ENCODE peak calls at places on chromosomes 11 and 22, in seven cellular contexts. One of them, this sample, is unnamed.
A peak's percentile ranks its signal among the peaks of the same experiment; 100 is the strongest.

GRCh38 chr11:61042961-61043540 is 59.2 kb upstream of the CD5 start:
- ATAC-seq in aorta: no peak
- ATAC-seq in upper lobe of right lung: no peak
- ATAC-seq in CD8-positive, alpha-beta T cell: no peak
- ATAC-seq in body of pancreas: no peak
- ATAC-seq in heart left ventricle: no peak
- ATAC-seq in HCT116: no peak
- ATAC-seq in this sample: no peak

GRCh38 chr22:47107431-47107830 is 345.0 kb downstream of the TBC1D22A start:
- ATAC-seq in aorta: no peak
- ATAC-seq in upper lobe of right lung: no peak
- ATAC-seq in CD8-positive, alpha-beta T cell: no peak
- ATAC-seq in body of pancreas: no peak
- ATAC-seq in heart left ventricle: no peak
- ATAC-seq in HCT116: peak; percentile 77
- ATAC-seq in this sample: no peak

GRCh38 chr11:75543808-75544207 is 18.1 kb upstream of the GDPD5 start:
- ATAC-seq in aorta: no peak
- ATAC-seq in upper lobe of right lung: no peak
- ATAC-seq in CD8-positive, alpha-beta T cell: no peak
- ATAC-seq in body of pancreas: no peak
- ATAC-seq in heart left ventricle: no peak
- ATAC-seq in HCT116: peak; percentile 40
- ATAC-seq in this sample: no peak

GRCh38 chr11:100438366-100438765 is 248.7 kb upstream of the ARHGAP42 start:
- ATAC-seq in aorta: no peak
- ATAC-seq in upper lobe of right lung: peak; percentile 77
- ATAC-seq in CD8-positive, alpha-beta T cell: no peak
- ATAC-seq in body of pancreas: peak; percentile 62
- ATAC-seq in heart left ventricle: peak; percentile 90
- ATAC-seq in HCT116: no peak
- ATAC-seq in this sample: no peak

GRCh38 chr22:23192558-23192957 is 12.2 kb downstream of the BCR start:
- ATAC-seq in aorta: no peak
- ATAC-seq in upper lobe of right lung: no peak
- ATAC-seq in CD8-positive, alpha-beta T cell: no peak
- ATAC-seq in body of pancreas: no peak
- ATAC-seq in heart left ventricle: no peak
- ATAC-seq in HCT116: no peak
- ATAC-seq in this sample: no peak

GRCh38 chr22:21860640-21861039 is 6.8 kb downstream of the MAPK1 start:
- ATAC-seq in aorta: no peak
- ATAC-seq in upper lobe of right lung: no peak
- ATAC-seq in CD8-positive, alpha-beta T cell: no peak
- ATAC-seq in body of pancreas: no peak
- ATAC-seq in heart left ventricle: no peak
- ATAC-seq in HCT116: no peak
- ATAC-seq in this sample: no peak

GRCh38 chr11:68908273-68908672 is 4.6 kb downstream of the IGHMBP2 start:
- ATAC-seq in aorta: no peak
- ATAC-seq in upper lobe of right lung: no peak
- ATAC-seq in CD8-positive, alpha-beta T cell: no peak
- ATAC-seq in body of pancreas: no peak
- ATAC-seq in heart left ventricle: peak; percentile 59
- ATAC-seq in HCT116: no peak
- ATAC-seq in this sample: no peak

GRCh38 chr22:45212306-45212709 is 28.4 kb downstream of the KIAA0930 start:
- ATAC-seq in aorta: peak; percentile 91
- ATAC-seq in upper lobe of right lung: peak; percentile 61
- ATAC-seq in CD8-positive, alpha-beta T cell: no peak
- ATAC-seq in body of pancreas: peak; percentile 36
- ATAC-seq in heart left ventricle: peak; percentile 75
- ATAC-seq in HCT116: no peak
- ATAC-seq in this sample: peak; percentile 85

GRCh38 chr22:41780714-41781507 is 19.6 kb upstream of the CCDC134 start:
- ATAC-seq in aorta: peak; percentile 44
- ATAC-seq in upper lobe of right lung: peak; percentile 91
- ATAC-seq in CD8-positive, alpha-beta T cell: peak; percentile 92
- ATAC-seq in body of pancreas: no peak
- ATAC-seq in heart left ventricle: peak; percentile 87
- ATAC-seq in HCT116: no peak
- ATAC-seq in this sample: peak; percentile 68

GRCh38 chr22:34111210-34111824 is 191.0 kb upstream of the LARGE1 start:
- ATAC-seq in aorta: no peak
- ATAC-seq in upper lobe of right lung: peak; percentile 84
- ATAC-seq in CD8-positive, alpha-beta T cell: no peak
- ATAC-seq in body of pancreas: peak; percentile 47
- ATAC-seq in heart left ventricle: peak; percentile 41
- ATAC-seq in HCT116: no peak
- ATAC-seq in this sample: peak; percentile 48

GRCh38 chr22:43015677-43016042 is 711 bp upstream of the PACSIN2 start:
- ATAC-seq in aorta: no peak
- ATAC-seq in upper lobe of right lung: no peak
- ATAC-seq in CD8-positive, alpha-beta T cell: no peak
- ATAC-seq in body of pancreas: peak; percentile 1
- ATAC-seq in heart left ventricle: no peak
- ATAC-seq in HCT116: no peak
- ATAC-seq in this sample: no peak

GRCh38 chr22:48342016-48342415 is 1485.7 kb downstream of the BRD1 start:
- ATAC-seq in aorta: no peak
- ATAC-seq in upper lobe of right lung: no peak
- ATAC-seq in CD8-positive, alpha-beta T cell: no peak
- ATAC-seq in body of pancreas: no peak
- ATAC-seq in heart left ventricle: no peak
- ATAC-seq in HCT116: no peak
- ATAC-seq in this sample: no peak

GRCh38 chr22:48340191-48340590 is 1487.5 kb downstream of the BRD1 start:
- ATAC-seq in aorta: peak; percentile 20
- ATAC-seq in upper lobe of right lung: no peak
- ATAC-seq in CD8-positive, alpha-beta T cell: no peak
- ATAC-seq in body of pancreas: no peak
- ATAC-seq in heart left ventricle: no peak
- ATAC-seq in HCT116: no peak
- ATAC-seq in this sample: no peak

GRCh38 chr22:48340727-48341709 is 1486.7 kb downstream of the BRD1 start:
- ATAC-seq in aorta: no peak
- ATAC-seq in upper lobe of right lung: no peak
- ATAC-seq in CD8-positive, alpha-beta T cell: no peak
- ATAC-seq in body of pancreas: no peak
- ATAC-seq in heart left ventricle: no peak
- ATAC-seq in HCT116: no peak
- ATAC-seq in this sample: no peak

GRCh38 chr22:48343461-48343860 is 1484.2 kb downstream of the BRD1 start:
- ATAC-seq in aorta: no peak
- ATAC-seq in upper lobe of right lung: no peak
- ATAC-seq in CD8-positive, alpha-beta T cell: no peak
- ATAC-seq in body of pancreas: no peak
- ATAC-seq in heart left ventricle: no peak
- ATAC-seq in HCT116: no peak
- ATAC-seq in this sample: no peak

DNA sequence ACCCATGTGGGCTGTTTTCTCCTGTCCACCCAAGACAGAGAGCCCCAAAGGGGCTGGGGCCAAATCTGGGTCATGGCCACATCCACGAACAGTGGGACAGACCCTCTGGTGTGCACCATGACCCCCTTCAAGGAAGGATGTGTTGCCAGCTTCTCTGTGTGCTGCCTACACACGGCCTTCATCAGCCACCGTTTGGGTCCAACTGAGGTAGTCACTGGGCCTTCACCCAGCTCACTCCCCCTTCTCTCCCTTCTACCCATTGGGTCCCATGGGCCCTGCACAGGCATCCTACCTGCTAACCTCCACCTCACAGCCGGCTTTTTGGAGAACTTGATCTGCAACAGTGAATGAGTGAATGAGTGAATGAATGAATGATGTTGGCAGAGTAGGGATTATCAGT is 1484.9 kb downstream of the BRD1 start:
- ATAC-seq in aorta: no peak
- ATAC-seq in upper lobe of right lung: no peak
- ATAC-seq in CD8-positive, alpha-beta T cell: no peak
- ATAC-seq in body of pancreas: no peak
- ATAC-seq in heart left ventricle: no peak
- ATAC-seq in HCT116: no peak
- ATAC-seq in this sample: no peak
- H3K27me3 ChIP-seq in aorta: no peaks in the 10 kb centered on the region
- H3K27me3 ChIP-seq in upper lobe of right lung: peaks cover 8% of the 10 kb centered on the region
- H3K27me3 ChIP-seq in CD8-positive, alpha-beta T cell: no peaks in the 10 kb centered on the region
- H3K27me3 ChIP-seq in body of pancreas: no peaks in the 10 kb centered on the region
- H3K27me3 ChIP-seq in heart left ventricle: no peaks in the 10 kb centered on the region
- H3K27me3 ChIP-seq in HCT116: peaks cover 6% of the 10 kb centered on the region
- H3K27me3 ChIP-seq in this sample: peaks cover 86% of the 10 kb centered on the region

GRCh38 chr11:113473983-113474361 is 1.2 kb downstream of the DRD2 start:
- ATAC-seq in aorta: peak; percentile 37
- ATAC-seq in upper lobe of right lung: no peak
- ATAC-seq in CD8-positive, alpha-beta T cell: no peak
- ATAC-seq in body of pancreas: no peak
- ATAC-seq in heart left ventricle: peak; percentile 7
- ATAC-seq in HCT116: no peak
- ATAC-seq in this sample: no peak

GRCh38 chr11:113475160-113475761 is at the start of gene DRD2:
- ATAC-seq in aorta: no peak
- ATAC-seq in upper lobe of right lung: no peak
- ATAC-seq in CD8-positive, alpha-beta T cell: no peak
- ATAC-seq in body of pancreas: no peak
- ATAC-seq in heart left ventricle: peak; percentile 22
- ATAC-seq in HCT116: no peak
- ATAC-seq in this sample: peak; percentile 15

GRCh38 chr11:113477321-113477720 is 2.1 kb upstream of the DRD2 start:
- ATAC-seq in aorta: no peak
- ATAC-seq in upper lobe of right lung: no peak
- ATAC-seq in CD8-positive, alpha-beta T cell: no peak
- ATAC-seq in body of pancreas: no peak
- ATAC-seq in heart left ventricle: no peak
- ATAC-seq in HCT116: no peak
- ATAC-seq in this sample: no peak

GRCh38 chr11:113476553-113476952 is 1.4 kb upstream of the DRD2 start:
- ATAC-seq in aorta: no peak
- ATAC-seq in upper lobe of right lung: no peak
- ATAC-seq in CD8-positive, alpha-beta T cell: no peak
- ATAC-seq in body of pancreas: no peak
- ATAC-seq in heart left ventricle: no peak
- ATAC-seq in HCT116: no peak
- ATAC-seq in this sample: no peak

DNA sequence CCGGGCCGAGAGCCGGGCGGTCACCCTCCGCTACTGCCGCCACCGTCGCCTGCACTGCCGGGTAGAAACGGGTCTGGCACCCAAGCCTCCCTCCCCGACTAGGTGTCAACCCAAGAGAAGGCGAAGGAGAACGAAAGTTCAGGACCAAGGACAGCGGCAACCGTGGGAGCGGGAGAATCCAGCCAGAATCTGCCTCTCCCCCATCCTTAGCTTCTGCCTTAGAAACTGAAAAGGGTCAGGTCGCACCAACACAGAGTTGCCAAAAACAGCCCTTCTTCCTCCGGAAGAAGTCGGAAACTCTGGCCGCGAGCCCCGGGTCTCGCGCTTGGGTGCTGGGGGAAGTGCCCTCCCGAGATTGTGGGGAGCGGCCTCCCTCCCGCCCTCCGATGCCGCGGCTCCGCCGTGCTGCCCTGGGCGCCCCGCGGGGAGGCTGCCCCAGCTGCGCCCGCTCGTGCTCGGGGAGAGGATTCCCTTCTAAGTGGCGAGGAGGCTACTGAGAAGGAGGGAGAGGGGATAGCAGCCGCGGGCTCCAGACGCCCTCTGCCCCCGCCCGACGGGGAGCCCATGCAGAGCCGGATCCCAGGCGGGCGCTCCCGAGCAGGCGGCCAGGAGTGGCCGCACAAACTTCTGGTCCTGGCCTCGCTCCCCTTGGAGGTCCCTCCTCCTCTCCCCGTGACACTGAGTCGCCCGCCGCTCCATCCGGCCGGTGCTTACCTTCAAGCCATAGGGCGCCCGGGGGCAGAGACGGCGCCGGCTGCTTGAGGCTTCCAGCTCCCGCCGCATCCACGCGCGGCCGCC is 637 bp downstream of the DRD2 start:
- ATAC-seq in aorta: peak; percentile 61
- ATAC-seq in upper lobe of right lung: peak; percentile 87
- ATAC-seq in CD8-positive, alpha-beta T cell: no peak
- ATAC-seq in body of pancreas: peak; percentile 69
- ATAC-seq in heart left ventricle: peak; percentile 78
- ATAC-seq in HCT116: no peak
- ATAC-seq in this sample: peak; percentile 66
- H3K4me3 ChIP-seq in aorta: no peak overlapping the region
- H3K4me3 ChIP-seq in upper lobe of right lung: no peak overlapping the region
- H3K4me3 ChIP-seq in CD8-positive, alpha-beta T cell: no peak overlapping the region
- H3K4me3 ChIP-seq in body of pancreas: no peak overlapping the region
- H3K4me3 ChIP-seq in heart left ventricle: no peak overlapping the region
- H3K4me3 ChIP-seq in HCT116: no peak overlapping the region
- H3K4me3 ChIP-seq in this sample: no peak overlapping the region

GRCh38 chr11:71059662-71060061 is 192.7 kb downstream of the SHANK2 start:
- ATAC-seq in aorta: no peak
- ATAC-seq in upper lobe of right lung: peak; percentile 10
- ATAC-seq in CD8-positive, alpha-beta T cell: no peak
- ATAC-seq in body of pancreas: no peak
- ATAC-seq in heart left ventricle: no peak
- ATAC-seq in HCT116: no peak
- ATAC-seq in this sample: no peak

GRCh38 chr11:71064183-71064582 is 188.2 kb downstream of the SHANK2 start:
- ATAC-seq in aorta: no peak
- ATAC-seq in upper lobe of right lung: no peak
- ATAC-seq in CD8-positive, alpha-beta T cell: no peak
- ATAC-seq in body of pancreas: no peak
- ATAC-seq in heart left ventricle: no peak
- ATAC-seq in HCT116: no peak
- ATAC-seq in this sample: no peak

GRCh38 chr11:71062199-71062598 is 190.2 kb downstream of the SHANK2 start:
- ATAC-seq in aorta: no peak
- ATAC-seq in upper lobe of right lung: no peak
- ATAC-seq in CD8-positive, alpha-beta T cell: no peak
- ATAC-seq in body of pancreas: no peak
- ATAC-seq in heart left ventricle: no peak
- ATAC-seq in HCT116: no peak
- ATAC-seq in this sample: no peak

GRCh38 chr11:71063129-71063528 is 189.2 kb downstream of the SHANK2 start:
- ATAC-seq in aorta: no peak
- ATAC-seq in upper lobe of right lung: no peak
- ATAC-seq in CD8-positive, alpha-beta T cell: no peak
- ATAC-seq in body of pancreas: no peak
- ATAC-seq in heart left ventricle: no peak
- ATAC-seq in HCT116: no peak
- ATAC-seq in this sample: no peak

DNA sequence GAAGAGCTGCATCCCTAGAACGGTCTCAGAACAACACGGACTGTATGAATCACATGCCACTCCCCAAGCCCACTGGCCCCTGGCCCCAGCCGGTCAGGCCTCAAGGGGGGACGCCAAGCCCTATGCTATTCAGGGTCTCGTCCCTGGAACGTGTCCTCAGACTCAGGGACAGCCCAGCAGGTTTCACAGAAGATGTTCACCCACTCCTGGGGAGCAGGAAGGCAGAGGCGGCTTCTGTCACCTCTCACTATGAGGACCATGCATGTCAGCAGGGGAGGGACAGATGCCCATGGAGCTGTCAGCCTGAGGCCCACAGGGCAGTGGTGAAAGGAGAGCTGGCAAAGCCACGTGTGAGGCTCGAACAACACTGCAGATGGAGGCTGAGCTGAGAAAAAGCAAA is 192.0 kb downstream of the SHANK2 start:
- ATAC-seq in aorta: no peak
- ATAC-seq in upper lobe of right lung: no peak
- ATAC-seq in CD8-positive, alpha-beta T cell: no peak
- ATAC-seq in body of pancreas: no peak
- ATAC-seq in heart left ventricle: no peak
- ATAC-seq in HCT116: no peak
- ATAC-seq in this sample: no peak
- H3K9me3 ChIP-seq in aorta: peaks cover 2% of the 10 kb centered on the region
- H3K9me3 ChIP-seq in upper lobe of right lung: no peaks in the 10 kb centered on the region
- H3K9me3 ChIP-seq in CD8-positive, alpha-beta T cell: no peaks in the 10 kb centered on the region
- H3K9me3 ChIP-seq in body of pancreas: no peaks in the 10 kb centered on the region
- H3K9me3 ChIP-seq in heart left ventricle: no peaks in the 10 kb centered on the region
- H3K9me3 ChIP-seq in HCT116: no peaks in the 10 kb centered on the region
- H3K9me3 ChIP-seq in this sample: no peaks in the 10 kb centered on the region

GRCh38 chr11:19347911-19348310 is 107.2 kb upstream of the E2F8 start:
- ATAC-seq in aorta: no peak
- ATAC-seq in upper lobe of right lung: no peak
- ATAC-seq in CD8-positive, alpha-beta T cell: no peak
- ATAC-seq in body of pancreas: no peak
- ATAC-seq in heart left ventricle: no peak
- ATAC-seq in HCT116: no peak
- ATAC-seq in this sample: no peak
- H3K27me3 ChIP-seq in aorta: no peaks in the 10 kb centered on the region
- H3K27me3 ChIP-seq in upper lobe of right lung: peaks cover 54% of the 10 kb centered on the region
- H3K27me3 ChIP-seq in CD8-positive, alpha-beta T cell: peaks cover 17% of the 10 kb centered on the region
- H3K27me3 ChIP-seq in body of pancreas: no peaks in the 10 kb centered on the region
- H3K27me3 ChIP-seq in heart left ventricle: peaks cover 43% of the 10 kb centered on the region
- H3K27me3 ChIP-seq in HCT116: peaks cover 60% of the 10 kb centered on the region
- H3K27me3 ChIP-seq in this sample: peaks cover 93% of the 10 kb centered on the region